ENCODE peak calls at places on chromosomes 1 and 21, in seven cellular contexts. Z, I, O, E, M, X and Y are unnamed samples.

GRCh38 chr1:54312874-54313316 is 93.3 kb downstream of the SSBP3 start:
- DNase-seq in Z (peak; percentile 77), I (no peak), O (peak; percentile 73), E (no peak), M (peak; percentile 74), X (peak; percentile 88), Y (no peak)

GRCh38 chr1:27807385-27807784 is 23.2 kb upstream of the PPP1R8 start:
- DNase-seq in Z (no peak), I (no peak), O (no peak), E (no peak), M (peak; percentile 28), X (peak; percentile 61), Y (no peak)

GRCh38 chr1:25550155-25550506 is 6.7 kb downstream of the LDLRAP1 start:
- DNase-seq in Z (no peak), I (no peak), O (no peak), E (no peak), M (no peak), X (peak; percentile 73), Y (no peak)

GRCh38 chr21:38310619-38311018 is 53.8 kb downstream of the KCNJ15 start:
- DNase-seq in Z (no peak), I (no peak), O (no peak), E (no peak), M (no peak), X (peak; percentile 87), Y (no peak)

GRCh38 chr1:160052943-160053342 is 17.0 kb downstream of the KCNJ10 start:
- DNase-seq in Z (no peak), I (no peak), O (no peak), E (no peak), M (no peak), X (no peak), Y (no peak)

GRCh38 chr1:116172666-116173065 is 61.5 kb downstream of the MAB21L3 start:
- DNase-seq in Z (no peak), I (no peak), O (no peak), E (no peak), M (no peak), X (no peak), Y (no peak)

GRCh38 chr1:156692958-156693857 is 12.2 kb downstream of the CRABP2 start:
- DNase-seq in Z (no peak), I (no peak), O (peak; percentile 94), E (no peak), M (peak; percentile 100), X (no peak), Y (no peak)

GRCh38 chr1:167443757-167444156 is 74.6 kb downstream of the CD247 start:
- DNase-seq in Z (no peak), I (no peak), O (no peak), E (no peak), M (no peak), X (no peak), Y (no peak)

GRCh38 chr1:27556781-27557595 is 47.0 kb downstream of the AHDC1 start:
- DNase-seq in Z (peak; percentile 87), I (peak; percentile 99), O (peak; percentile 88), E (peak; percentile 91), M (peak; percentile 96), X (peak; percentile 99), Y (no peak)

GRCh38 chr1:203273869-203274602 is 31.3 kb upstream of the BTG2 start:
- DNase-seq in Z (no peak), I (peak; percentile 82), O (peak; percentile 32), E (no peak), M (peak; percentile 54), X (no peak), Y (no peak)

GRCh38 chr1:98328855-98329254 is 332.7 kb upstream of the SNX7 start:
- DNase-seq in Z (no peak), I (no peak), O (no peak), E (no peak), M (no peak), X (no peak), Y (no peak)

GRCh38 chr1:15851251-15852035 is 3.9 kb downstream of the SPEN start:
- DNase-seq in Z (no peak), I (no peak), O (peak; percentile 60), E (no peak), M (peak; percentile 56), X (no peak), Y (no peak)

GRCh38 chr1:215056584-215056983 is 26.0 kb upstream of the KCNK2 start:
- DNase-seq in Z (no peak), I (no peak), O (no peak), E (no peak), M (no peak), X (peak; percentile 11), Y (no peak)

GRCh38 chr1:44677201-44677520 is 2.6 kb downstream of the ARMH1 start:
- DNase-seq in Z (no peak), I (no peak), O (peak; percentile 37), E (peak; percentile 53), M (peak; percentile 71), X (peak; percentile 65), Y (no peak)

GRCh38 chr1:234735976-234736375 is 126.0 kb upstream of the IRF2BP2 start:
- DNase-seq in Z (no peak), I (no peak), O (no peak), E (no peak), M (no peak), X (no peak), Y (no peak)

GRCh38 chr1:241836944-241837343 is 11.1 kb upstream of the EXO1 start:
- DNase-seq in Z (no peak), I (no peak), O (no peak), E (no peak), M (no peak), X (no peak), Y (no peak)

GRCh38 chr1:218374972-218375371 is 29.8 kb downstream of the TGFB2 start:
- DNase-seq in Z (no peak), I (no peak), O (no peak), E (no peak), M (no peak), X (peak; percentile 39), Y (no peak)

GRCh38 chr1:194533641-194534040 is 1347.2 kb upstream of the B3GALT2 start:
- DNase-seq in Z (no peak), I (no peak), O (no peak), E (no peak), M (no peak), X (no peak), Y (no peak)

GRCh38 chr1:109531205-109531779 is 8.4 kb upstream of the GPR61 start:
- DNase-seq in Z (no peak), I (no peak), O (no peak), E (no peak), M (no peak), X (no peak), Y (no peak)

GRCh38 chr1:6456800-6457466 is 9.0 kb downstream of the TNFRSF25 start:
- DNase-seq in Z (no peak), I (no peak), O (no peak), E (no peak), M (peak; percentile 38), X (no peak), Y (peak; percentile 70)

GRCh38 chr1:43590389-43590788 is 59.6 kb upstream of the KDM4A start:
- DNase-seq in Z (no peak), I (no peak), O (peak; percentile 24), E (peak; percentile 19), M (peak; percentile 77), X (no peak), Y (no peak)
- TF ChIP-seq CTCF in Z (peak; percentile 16), I (no peak), O (peak; percentile 30), E (no peak), M (peak; percentile 70), X (peak; percentile 3), Y (peak; percentile 43)

DNA sequence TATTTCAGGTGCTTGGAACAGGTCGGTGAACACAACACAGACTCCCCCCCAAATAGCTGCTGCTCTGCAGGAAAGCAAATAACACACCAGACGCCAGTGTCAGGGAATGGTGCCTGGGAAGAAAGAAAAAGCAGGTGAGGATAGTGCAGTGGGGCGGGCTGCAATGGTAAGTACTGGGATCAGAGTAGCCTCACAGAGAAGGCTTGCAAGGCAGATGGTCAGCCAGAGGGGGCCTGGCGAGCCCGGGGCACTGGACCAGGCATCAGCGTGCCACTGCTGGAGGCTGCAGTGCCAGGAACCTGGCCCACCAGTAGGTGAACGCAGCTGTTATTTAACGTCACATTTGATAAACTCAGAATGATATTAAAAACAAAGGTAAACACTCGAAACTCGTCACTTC is 60.0 kb downstream of the POFUT2 start:
- DNase-seq in Z (no peak), I (no peak), O (no peak), E (no peak), M (peak; percentile 19), X (no peak), Y (peak; percentile 59)
- TF ChIP-seq CTCF in Z (no peak), I (no peak), O (no peak), E (no peak), M (no peak), X (no peak), Y (peak; percentile 36)

GRCh38 chr1:118012725-118013124 is 83.2 kb downstream of the WDR3 start:
- DNase-seq in Z (peak; percentile 63), I (peak; percentile 42), O (no peak), E (no peak), M (no peak), X (no peak), Y (no peak)
- TF ChIP-seq CTCF in Z (no peak), I (no peak), O (no peak), E (no peak), M (no peak), X (no peak), Y (no peak)

DNA sequence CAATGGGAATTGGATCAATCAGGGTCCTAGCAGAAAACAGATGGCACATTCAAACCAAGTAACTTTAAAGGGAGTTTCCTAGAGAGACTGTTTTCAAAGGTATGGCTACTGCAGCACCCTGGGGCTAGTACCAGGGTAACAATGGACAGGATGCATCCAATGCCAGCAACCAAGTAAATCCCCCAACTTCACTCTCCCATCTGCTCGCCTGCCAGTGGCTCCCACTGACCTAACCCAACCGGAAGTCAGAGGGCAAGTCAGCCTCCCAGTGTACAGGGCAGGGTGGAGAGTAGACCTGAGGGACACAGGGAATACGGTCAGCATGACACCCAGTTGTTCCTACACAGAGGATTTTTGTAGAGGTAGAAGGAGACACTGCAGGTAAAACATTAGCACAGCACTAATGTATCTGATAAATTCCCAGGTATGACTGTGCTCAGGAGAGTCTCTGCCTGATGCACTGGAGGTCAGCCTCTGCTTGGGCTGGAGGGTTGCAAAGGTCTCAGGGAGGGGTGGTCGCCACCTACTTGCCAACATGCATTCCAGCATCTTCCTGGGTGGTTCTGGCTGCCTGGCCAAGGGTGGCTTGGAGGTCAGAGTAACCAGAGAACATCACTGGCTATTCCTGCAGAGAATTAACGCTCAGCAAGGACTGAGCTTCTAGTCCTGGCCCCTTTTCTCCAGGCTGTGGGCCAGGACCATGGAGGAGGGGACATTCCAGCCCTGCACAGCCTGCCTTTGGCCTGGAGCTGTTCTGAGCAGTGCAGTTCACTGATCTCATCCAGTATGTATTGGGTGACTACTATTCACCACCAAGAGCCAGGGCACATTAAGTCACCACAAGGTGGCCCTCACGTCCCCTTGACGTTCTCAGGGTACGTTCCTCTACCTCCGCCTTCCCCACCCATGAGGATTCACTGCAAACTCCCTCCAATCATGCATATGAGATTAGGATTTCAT is 5.1 kb upstream of the GJA4 start:
- DNase-seq in Z (no peak), I (no peak), O (peak; percentile 38), E (no peak), M (peak; percentile 64), X (peak; percentile 42), Y (no peak)
- TF ChIP-seq CTCF in Z (no peak), I (peak; percentile 9), O (peak; percentile 45), E (no peak), M (peak; percentile 63), X (no peak), Y (peak; percentile 58)